ENCODE peak calls at places on chromosomes 7 and 10, in seven cellular contexts. M, S, B, Z, G, L and V are unnamed samples.

GRCh38 chr7:130888468-130888867 is 154.5 kb upstream of the KLF14 start:
- DNase-seq in M (no peak), Z (no peak), B (no peak), L (no peak), G (no peak), S (no peak), V (no peak)

GRCh38 chr10:123911866-123912265 is 20.3 kb upstream of the CPXM2 start:
- DNase-seq in S (no peak), G (no peak), B (no peak), Z (no peak), M (no peak), L (no peak), V (no peak)

GRCh38 chr10:81040947-81041346 is 503.2 kb downstream of the SH2D4B start:
- DNase-seq in G (no peak), Z (no peak), L (no peak), M (no peak), B (no peak), S (no peak), V (no peak)

GRCh38 chr7:121547341-121548092 is 151.4 kb upstream of the FAM3C start:
- DNase-seq in B (peak; percentile 50), Z (no peak), G (peak; percentile 78), L (no peak), S (peak; percentile 57), M (no peak), V (no peak)

GRCh38 chr7:831596-832291 is 532 bp upstream of the SUN1 start:
- DNase-seq in Z (no peak), G (peak; percentile 94), M (no peak), L (no peak), S (peak; percentile 55), B (peak; percentile 93), V (no peak)

GRCh38 chr7:122803323-122803722 is 82.9 kb downstream of the CADPS2 start:
- DNase-seq in Z (no peak), L (peak; percentile 16), B (peak; percentile 20), M (no peak), S (peak; percentile 71), G (no peak), V (no peak)

GRCh38 chr10:95793401-95794045 is 37.6 kb downstream of the ENTPD1 start:
- DNase-seq in Z (no peak), G (no peak), L (peak; percentile 42), B (no peak), M (peak; percentile 60), S (no peak), V (no peak)

GRCh38 chr7:129401228-129401967 is 32.8 kb upstream of the STRIP2 start:
- DNase-seq in M (no peak), Z (no peak), G (no peak), S (peak; percentile 68), L (no peak), B (peak; percentile 7), V (no peak)

GRCh38 chr10:114629824-114630430 is 28.1 kb downstream of the ABLIM1 start:
- DNase-seq in M (no peak), G (peak; percentile 45), S (no peak), B (no peak), Z (no peak), L (no peak), V (no peak)

GRCh38 chr7:55532150-55532917 is 40.0 kb downstream of the VOPP1 start:
- DNase-seq in G (no peak), B (peak; percentile 36), L (no peak), S (no peak), Z (no peak), M (no peak), V (no peak)

GRCh38 chr10:71268247-71268691 is 50.8 kb upstream of the SLC29A3 start:
- DNase-seq in Z (no peak), M (no peak), S (peak; percentile 82), G (peak; percentile 63), B (no peak), L (peak; percentile 54), V (no peak)

GRCh38 chr10:63554666-63555065 is 33.5 kb downstream of the REEP3 start:
- DNase-seq in L (no peak), B (peak; percentile 82), Z (no peak), G (peak; percentile 91), M (peak; percentile 56), S (no peak), V (no peak)

GRCh38 chr10:71216751-71217265 is 4.4 kb downstream of the UNC5B start:
- DNase-seq in Z (no peak), G (no peak), B (peak; percentile 20), M (no peak), L (no peak), S (peak; percentile 53), V (no peak)

GRCh38 chr7:155865830-155866545 is 53.7 kb upstream of the SHH start:
- DNase-seq in L (peak; percentile 13), B (no peak), S (no peak), M (no peak), Z (no peak), G (no peak), V (peak; percentile 24)

GRCh38 chr10:69665457-69666320 is 35.6 kb downstream of the FAM241B start:
- DNase-seq in B (no peak), G (no peak), S (no peak), Z (no peak), L (no peak), M (no peak), V (no peak)

GRCh38 chr10:102131286-102132170 is 1.3 kb upstream of the PPRC1 start:
- DNase-seq in Z (no peak), B (peak; percentile 57), G (peak; percentile 64), L (no peak), S (no peak), M (no peak), V (no peak)

GRCh38 chr7:143043391-143043790 is 8.8 kb upstream of the OR6V1 start:
- DNase-seq in G (no peak), L (no peak), B (no peak), S (no peak), Z (no peak), M (no peak), V (no peak)

GRCh38 chr10:58894929-58895328 is 281.5 kb upstream of the PHYHIPL start:
- DNase-seq in G (no peak), S (peak; percentile 63), Z (no peak), M (no peak), B (no peak), L (no peak), V (no peak)

GRCh38 chr7:24843821-24844449 is 86.7 kb upstream of the GSDME start:
- DNase-seq in B (no peak), L (no peak), G (no peak), S (no peak), M (no peak), Z (no peak), V (no peak)
- H3K27ac ChIP-seq in B (no peak overlapping the region), L (no peak overlapping the region), G (no peak overlapping the region), S (no peak overlapping the region), M (no peak overlapping the region), Z (no peak overlapping the region), V (no peak overlapping the region)

GRCh38 chr10:103780242-103781149 is 74.9 kb downstream of the SH3PXD2A start:
- DNase-seq in B (peak; percentile 79), S (no peak), Z (no peak), M (no peak), L (no peak), G (no peak), V (no peak)
- H3K27ac ChIP-seq in B (peak overlapping the region; percentile 90), S (no peak overlapping the region), Z (no peak overlapping the region), M (no peak overlapping the region), L (no peak overlapping the region), G (no peak overlapping the region), V (peak overlapping the region; percentile 15)

GRCh38 chr10:131681656-131682055 is 219.2 kb upstream of the PPP2R2D start:
- DNase-seq in M (no peak), L (no peak), S (no peak), B (no peak), Z (no peak), G (no peak), V (no peak)

GRCh38 chr10:131683281-131683861 is 217.4 kb upstream of the PPP2R2D start:
- DNase-seq in M (no peak), Z (no peak), S (no peak), B (no peak), L (no peak), G (no peak), V (no peak)

GRCh38 chr10:131683941-131684340 is 216.9 kb upstream of the PPP2R2D start:
- DNase-seq in B (no peak), S (no peak), M (no peak), Z (no peak), L (no peak), G (no peak), V (no peak)

GRCh38 chr10:131681122-131681521 is 219.7 kb upstream of the PPP2R2D start:
- DNase-seq in M (no peak), S (no peak), L (no peak), G (no peak), Z (no peak), B (no peak), V (no peak)

GRCh38 chr10:131682271-131682962 is 218.4 kb upstream of the PPP2R2D start:
- DNase-seq in B (no peak), L (no peak), Z (no peak), S (no peak), M (no peak), G (no peak), V (no peak)
- H3K27ac ChIP-seq in B (no peak overlapping the region), L (no peak overlapping the region), Z (no peak overlapping the region), S (no peak overlapping the region), M (no peak overlapping the region), G (no peak overlapping the region), V (no peak overlapping the region)

DNA sequence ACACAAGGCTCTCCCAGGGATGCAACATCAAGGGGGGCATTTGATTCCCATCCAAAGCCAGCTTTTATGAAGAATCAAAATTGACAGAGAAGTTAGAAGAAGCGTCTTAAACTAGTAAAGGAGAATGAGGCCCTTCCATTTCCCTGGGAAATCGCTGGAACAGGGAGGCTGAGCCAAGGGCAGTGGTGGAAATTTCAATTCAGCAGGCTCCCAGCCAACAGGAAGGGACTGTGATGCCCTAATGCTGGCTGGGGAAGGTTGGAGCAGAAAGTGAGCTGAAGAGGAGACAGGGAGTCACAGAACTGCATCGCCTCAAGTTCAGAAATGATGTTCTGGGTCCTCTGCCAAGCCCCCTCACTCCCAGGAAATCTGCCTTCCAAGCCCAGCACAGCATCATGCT is 517.3 kb downstream of the GRID1 start:
- DNase-seq in M (no peak), B (no peak), L (no peak), Z (no peak), S (no peak), G (no peak), V (no peak)
- H3K27ac ChIP-seq in M (no peak overlapping the region), B (no peak overlapping the region), L (no peak overlapping the region), Z (no peak overlapping the region), S (no peak overlapping the region), G (no peak overlapping the region), V (no peak overlapping the region)

DNA sequence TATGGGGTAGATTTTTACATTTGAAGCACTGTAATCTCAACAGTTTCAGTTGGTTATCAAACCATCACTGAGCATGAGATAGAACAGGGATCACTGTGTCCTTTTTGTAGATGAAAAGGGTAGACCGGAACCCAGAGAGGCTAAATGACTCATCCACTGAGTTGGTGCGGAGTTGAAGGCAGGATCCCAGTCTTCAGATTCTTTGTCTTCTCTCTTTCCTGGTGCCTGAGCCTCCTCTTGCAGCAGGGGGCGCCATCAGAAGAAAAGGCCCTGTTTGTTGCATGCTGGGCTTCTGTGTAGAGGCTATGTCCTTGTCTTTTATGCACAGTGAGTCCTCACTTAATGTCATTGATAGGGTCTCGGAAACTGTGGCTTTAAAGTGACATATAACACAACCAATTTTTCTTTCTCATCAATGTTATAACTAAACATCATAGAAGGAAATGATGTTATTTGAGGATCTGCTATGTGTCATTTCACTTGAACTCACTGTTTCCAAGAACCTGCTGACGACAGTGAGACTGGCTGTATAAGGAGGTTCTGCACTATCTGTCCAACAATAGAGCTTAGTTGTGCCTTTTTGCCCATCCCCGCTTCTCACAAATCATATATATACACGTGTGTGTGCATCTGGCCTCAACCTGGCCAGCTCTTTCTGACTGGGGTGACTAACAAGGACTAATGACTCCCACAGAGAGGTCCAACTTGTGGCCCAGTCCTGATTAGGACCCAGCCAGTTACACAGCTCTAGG is 14.3 kb downstream of the ZNF282 start:
- DNase-seq in S (peak; percentile 88), G (peak; percentile 55), M (peak; percentile 46), L (peak; percentile 55), B (peak; percentile 62), Z (no peak), V (peak; percentile 48)
- H3K27ac ChIP-seq in S (no peak overlapping the region), G (no peak overlapping the region), M (no peak overlapping the region), L (no peak overlapping the region), B (no peak overlapping the region), Z (no peak overlapping the region), V (no peak overlapping the region)